ENCODE peak calls at places on chromosomes 2 and 18, in ten cellular contexts. A is IMR-90; G is lower lobe of right lung; M is keratinocyte; N is DND-41; B is colonic mucosa; F is PC-9; W is CD4-positive, alpha-beta T cell; K is cardiac muscle cell; C is sigmoid colon. S is an unnamed sample.

GRCh38 chr2:186405847-186406246 is 80.2 kb upstream of the ZC3H15 start:
- DNase-seq in C (no peak), N (no peak), M (no peak), W (no peak), F (no peak), A (no peak), K (no peak), G (no peak), B (no peak), S (no peak)

GRCh38 chr2:241602720-241603119 is 34.2 kb downstream of the THAP4 start:
- DNase-seq in G (no peak), N (no peak), B (no peak), M (no peak), A (no peak), C (no peak), K (no peak), F (no peak), W (no peak), S (no peak)

GRCh38 chr2:238132463-238133450 is 5.7 kb upstream of the KLHL30 start:
- DNase-seq in K (no peak), F (no peak), G (peak; percentile 37), A (no peak), W (no peak), B (no peak), C (no peak), N (no peak), M (no peak), S (no peak)

GRCh38 chr18:56085561-56085960 is 497.6 kb upstream of the TCF4 start:
- DNase-seq in A (peak; percentile 86), W (no peak), C (peak; percentile 72), K (no peak), G (no peak), F (no peak), N (no peak), M (no peak), B (no peak), S (peak; percentile 20)

GRCh38 chr2:12044857-12045256 is 298.4 kb downstream of the LPIN1 start:
- DNase-seq in G (no peak), B (no peak), N (peak; percentile 55), F (no peak), K (no peak), C (no peak), A (no peak), M (no peak), W (peak; percentile 12), S (no peak)

GRCh38 chr2:119119999-119120710 is 38.4 kb downstream of the C1QL2 start:
- DNase-seq in W (no peak), N (no peak), F (no peak), K (no peak), M (no peak), C (no peak), B (no peak), A (no peak), G (no peak), S (no peak)

GRCh38 chr18:50638623-50639398 is 78.9 kb downstream of the MAPK4 start:
- DNase-seq in N (no peak), B (no peak), A (no peak), G (no peak), K (peak; percentile 56), M (no peak), W (no peak), C (no peak), F (no peak), S (no peak)

GRCh38 chr2:157312866-157313486 is 12.6 kb downstream of the ERMN start:
- DNase-seq in N (no peak), F (no peak), A (peak; percentile 34), W (no peak), C (no peak), K (no peak), M (no peak), G (no peak), B (no peak), S (no peak)

GRCh38 chr2:98727758-98728718 is 2.9 kb downstream of the MGAT4A start:
- DNase-seq in C (no peak), K (no peak), N (peak; percentile 33), W (no peak), F (no peak), G (no peak), B (no peak), M (no peak), A (no peak), S (no peak)

GRCh38 chr2:240947607-240948006 is 41.5 kb downstream of the CROCC2 start:
- DNase-seq in B (no peak), M (no peak), W (no peak), A (no peak), F (no peak), C (peak; percentile 57), N (no peak), K (no peak), G (no peak), S (no peak)

GRCh38 chr2:212940816-212941215 is 210.6 kb downstream of the IKZF2 start:
- DNase-seq in W (no peak), N (no peak), G (no peak), B (peak; percentile 70), A (peak; percentile 34), M (peak; percentile 59), F (peak; percentile 90), K (peak; percentile 81), C (no peak), S (peak; percentile 24)

GRCh38 chr2:37720533-37721218 is 49.2 kb upstream of the CDC42EP3 start:
- DNase-seq in C (no peak), M (no peak), W (no peak), F (no peak), B (no peak), A (no peak), N (no peak), G (no peak), K (no peak), S (no peak)

GRCh38 chr2:37394263-37394662 is 49.8 kb downstream of the QPCT start:
- DNase-seq in B (no peak), K (no peak), N (no peak), F (no peak), A (no peak), W (no peak), M (no peak), G (no peak), C (no peak), S (no peak)

GRCh38 chr18:60446821-60447220 is 74.2 kb upstream of the MC4R start:
- DNase-seq in C (no peak), A (no peak), B (no peak), M (no peak), N (no peak), K (peak; percentile 7), G (no peak), F (no peak), W (no peak), S (peak; percentile 40)

GRCh38 chr18:46632401-46633089 is 24.5 kb downstream of the LOXHD1 start:
- DNase-seq in N (no peak), G (no peak), W (no peak), M (peak; percentile 42), A (peak; percentile 17), F (no peak), C (no peak), B (no peak), K (no peak), S (no peak)

GRCh38 chr2:230797515-230798495 is 66.9 kb upstream of the ITM2C start:
- DNase-seq in B (no peak), W (no peak), C (no peak), A (peak; percentile 87), N (no peak), K (no peak), F (no peak), M (no peak), G (no peak), S (peak; percentile 32)

GRCh38 chr2:61784643-61785042 is 69.2 kb downstream of the FAM161A start:
- DNase-seq in M (no peak), K (no peak), C (no peak), F (no peak), B (no peak), G (no peak), N (no peak), A (no peak), W (no peak), S (no peak)

GRCh38 chr18:23550898-23551297 is 35.4 kb downstream of the NPC1 start:
- DNase-seq in A (no peak), C (no peak), N (no peak), B (no peak), G (no peak), F (peak; percentile 93), W (no peak), K (no peak), M (no peak), S (no peak)
- H3K27ac ChIP-seq in A (no peak overlapping the region), C (no peak overlapping the region), N (no peak overlapping the region), B (no peak overlapping the region), G (no peak overlapping the region), F (peak overlapping the region; percentile 64), W (no peak overlapping the region), K (peak overlapping the region; percentile 30), M (no peak overlapping the region), S (no peak overlapping the region)

GRCh38 chr2:20223345-20224190 is 1.4 kb downstream of the SDC1 start:
- DNase-seq in N (no peak), K (peak; percentile 70), G (peak; percentile 61), M (no peak), A (peak; percentile 42), C (no peak), W (no peak), F (peak; percentile 42), B (no peak), S (no peak)
- H3K27me3 ChIP-seq in N (no peaks in the 10 kb centered on the region), K (peaks cover 15% of the 10 kb centered on the region), G (peaks cover 35% of the 10 kb centered on the region), M (no peaks in the 10 kb centered on the region), A (no peaks in the 10 kb centered on the region), C (no peaks in the 10 kb centered on the region), W (peaks cover 55% of the 10 kb centered on the region), F (no peaks in the 10 kb centered on the region), B (no peaks in the 10 kb centered on the region), S (no peaks in the 10 kb centered on the region)

GRCh38 chr2:222057249-222058073 is 241.3 kb downstream of the PAX3 start:
- DNase-seq in B (no peak), A (no peak), M (no peak), K (peak; percentile 30), G (no peak), C (no peak), N (no peak), W (no peak), F (no peak), S (no peak)
- TF ChIP-seq CTCF in B (peak; percentile 49), A (peak; percentile 55), M (peak; percentile 56), K (peak; percentile 59), G (peak; percentile 48), C (peak; percentile 9), N (peak; percentile 73), W (peak; percentile 67), F (peak; percentile 98), S (peak; percentile 51)

GRCh38 chr2:9211496-9211895 is 4.9 kb downstream of the ASAP2 start:
- DNase-seq in C (no peak), F (no peak), B (peak; percentile 61), K (no peak), G (no peak), W (no peak), N (no peak), A (no peak), M (no peak), S (peak; percentile 45)

GRCh38 chr2:9212010-9212638 is 5.5 kb downstream of the ASAP2 start:
- DNase-seq in B (peak; percentile 78), M (no peak), W (no peak), C (no peak), A (no peak), G (no peak), K (no peak), N (no peak), F (no peak), S (no peak)

GRCh38 chr2:9213477-9214051 is 7.0 kb downstream of the ASAP2 start:
- DNase-seq in W (no peak), B (no peak), A (no peak), M (no peak), N (no peak), K (no peak), C (no peak), G (no peak), F (no peak), S (no peak)

GRCh38 chr2:9214866-9215265 is 8.3 kb downstream of the ASAP2 start:
- DNase-seq in N (no peak), B (no peak), K (no peak), A (no peak), G (no peak), C (no peak), F (no peak), W (no peak), M (no peak), S (no peak)

GRCh38 chr2:9212661-9213411 is 6.2 kb downstream of the ASAP2 start:
- DNase-seq in K (no peak), B (peak; percentile 63), C (no peak), A (no peak), F (peak; percentile 47), W (no peak), N (no peak), M (no peak), G (no peak), S (no peak)
- H3K27ac ChIP-seq in K (no peak overlapping the region), B (peak overlapping the region; percentile 89), C (peak overlapping the region; percentile 93), A (no peak overlapping the region), F (no peak overlapping the region), W (no peak overlapping the region), N (no peak overlapping the region), M (peak overlapping the region; percentile 17), G (peak overlapping the region; percentile 47), S (no peak overlapping the region)